ENCODE peak calls at places on chromosomes 16 and 17, in seven cellular contexts. One of them, this sample, is unnamed.
A peak's percentile ranks its signal among the peaks of the same experiment; 100 is the strongest.

GRCh38 chr16:74743668-74744299 is 30.8 kb downstream of the FA2H start:
- DNase-seq in tibial artery: no peak
- DNase-seq in cardiac fibroblast: peak; percentile 38
- DNase-seq in astrocyte of the spinal cord: peak; percentile 36
- DNase-seq in GM12864: no peak
- DNase-seq in AG04450: peak; percentile 20
- DNase-seq in CD8-positive, alpha-beta T cell: no peak
- DNase-seq in this sample: no peak

GRCh38 chr16:9154576-9155410 is 63.3 kb downstream of the HAPSTR1 start:
- DNase-seq in astrocyte of the spinal cord: no peak
- DNase-seq in tibial artery: no peak
- DNase-seq in cardiac fibroblast: no peak
- DNase-seq in CD8-positive, alpha-beta T cell: no peak
- DNase-seq in AG04450: no peak
- DNase-seq in GM12864: no peak
- DNase-seq in this sample: no peak

GRCh38 chr17:39607851-39608130 is at the start of gene NEUROD2:
- DNase-seq in tibial artery: no peak
- DNase-seq in astrocyte of the spinal cord: no peak
- DNase-seq in AG04450: no peak
- DNase-seq in CD8-positive, alpha-beta T cell: no peak
- DNase-seq in cardiac fibroblast: no peak
- DNase-seq in GM12864: no peak
- DNase-seq in this sample: no peak

GRCh38 chr16:52069866-52070265 is 477.1 kb downstream of the TOX3 start:
- DNase-seq in AG04450: no peak
- DNase-seq in GM12864: no peak
- DNase-seq in cardiac fibroblast: peak; percentile 11
- DNase-seq in astrocyte of the spinal cord: peak; percentile 11
- DNase-seq in CD8-positive, alpha-beta T cell: no peak
- DNase-seq in tibial artery: no peak
- DNase-seq in this sample: no peak

GRCh38 chr17:21286066-21286770 is 1.7 kb downstream of the MAP2K3 start:
- DNase-seq in cardiac fibroblast: peak; percentile 99
- DNase-seq in astrocyte of the spinal cord: peak; percentile 98
- DNase-seq in tibial artery: peak; percentile 98
- DNase-seq in GM12864: no peak
- DNase-seq in AG04450: peak; percentile 96
- DNase-seq in CD8-positive, alpha-beta T cell: no peak
- DNase-seq in this sample: peak; percentile 97

GRCh38 chr17:74798239-74798707 is 22.1 kb upstream of the NAT9 start:
- DNase-seq in tibial artery: no peak
- DNase-seq in GM12864: no peak
- DNase-seq in cardiac fibroblast: no peak
- DNase-seq in CD8-positive, alpha-beta T cell: no peak
- DNase-seq in astrocyte of the spinal cord: peak; percentile 14
- DNase-seq in AG04450: no peak
- DNase-seq in this sample: no peak

GRCh38 chr17:68955181-68955841 is at the start of gene ABCA8:
- DNase-seq in CD8-positive, alpha-beta T cell: no peak
- DNase-seq in tibial artery: no peak
- DNase-seq in GM12864: no peak
- DNase-seq in AG04450: peak; percentile 13
- DNase-seq in cardiac fibroblast: peak; percentile 84
- DNase-seq in astrocyte of the spinal cord: peak; percentile 80
- DNase-seq in this sample: no peak

GRCh38 chr16:30526137-30526822 is at the start of gene ZNF768:
- DNase-seq in GM12864: no peak
- DNase-seq in astrocyte of the spinal cord: peak; percentile 15
- DNase-seq in tibial artery: no peak
- DNase-seq in AG04450: no peak
- DNase-seq in cardiac fibroblast: peak; percentile 18
- DNase-seq in CD8-positive, alpha-beta T cell: peak; percentile 22
- DNase-seq in this sample: no peak

GRCh38 chr17:81890447-81891302 is 711 bp downstream of the ALYREF start:
- DNase-seq in astrocyte of the spinal cord: no peak
- DNase-seq in cardiac fibroblast: no peak
- DNase-seq in CD8-positive, alpha-beta T cell: no peak
- DNase-seq in tibial artery: peak; percentile 65
- DNase-seq in AG04450: no peak
- DNase-seq in GM12864: no peak
- DNase-seq in this sample: no peak

GRCh38 chr17:3961564-3962047 is 2.6 kb downstream of the ATP2A3 start:
- DNase-seq in cardiac fibroblast: no peak
- DNase-seq in AG04450: no peak
- DNase-seq in astrocyte of the spinal cord: no peak
- DNase-seq in tibial artery: no peak
- DNase-seq in CD8-positive, alpha-beta T cell: peak; percentile 25
- DNase-seq in GM12864: peak; percentile 70
- DNase-seq in this sample: no peak

GRCh38 chr17:3962217-3963069 is 1.8 kb downstream of the ATP2A3 start:
- DNase-seq in tibial artery: no peak
- DNase-seq in astrocyte of the spinal cord: no peak
- DNase-seq in GM12864: no peak
- DNase-seq in CD8-positive, alpha-beta T cell: no peak
- DNase-seq in AG04450: no peak
- DNase-seq in cardiac fibroblast: no peak
- DNase-seq in this sample: no peak

GRCh38 chr17:3965123-3965800 is 1.0 kb upstream of the ATP2A3 start:
- DNase-seq in tibial artery: peak; percentile 77
- DNase-seq in cardiac fibroblast: peak; percentile 41
- DNase-seq in CD8-positive, alpha-beta T cell: peak; percentile 62
- DNase-seq in GM12864: no peak
- DNase-seq in AG04450: no peak
- DNase-seq in astrocyte of the spinal cord: no peak
- DNase-seq in this sample: no peak

GRCh38 chr17:3964203-3965122 is at the start of gene ATP2A3:
- DNase-seq in cardiac fibroblast: no peak
- DNase-seq in CD8-positive, alpha-beta T cell: peak; percentile 58
- DNase-seq in tibial artery: no peak
- DNase-seq in GM12864: no peak
- DNase-seq in astrocyte of the spinal cord: no peak
- DNase-seq in AG04450: no peak
- DNase-seq in this sample: no peak

DNA sequence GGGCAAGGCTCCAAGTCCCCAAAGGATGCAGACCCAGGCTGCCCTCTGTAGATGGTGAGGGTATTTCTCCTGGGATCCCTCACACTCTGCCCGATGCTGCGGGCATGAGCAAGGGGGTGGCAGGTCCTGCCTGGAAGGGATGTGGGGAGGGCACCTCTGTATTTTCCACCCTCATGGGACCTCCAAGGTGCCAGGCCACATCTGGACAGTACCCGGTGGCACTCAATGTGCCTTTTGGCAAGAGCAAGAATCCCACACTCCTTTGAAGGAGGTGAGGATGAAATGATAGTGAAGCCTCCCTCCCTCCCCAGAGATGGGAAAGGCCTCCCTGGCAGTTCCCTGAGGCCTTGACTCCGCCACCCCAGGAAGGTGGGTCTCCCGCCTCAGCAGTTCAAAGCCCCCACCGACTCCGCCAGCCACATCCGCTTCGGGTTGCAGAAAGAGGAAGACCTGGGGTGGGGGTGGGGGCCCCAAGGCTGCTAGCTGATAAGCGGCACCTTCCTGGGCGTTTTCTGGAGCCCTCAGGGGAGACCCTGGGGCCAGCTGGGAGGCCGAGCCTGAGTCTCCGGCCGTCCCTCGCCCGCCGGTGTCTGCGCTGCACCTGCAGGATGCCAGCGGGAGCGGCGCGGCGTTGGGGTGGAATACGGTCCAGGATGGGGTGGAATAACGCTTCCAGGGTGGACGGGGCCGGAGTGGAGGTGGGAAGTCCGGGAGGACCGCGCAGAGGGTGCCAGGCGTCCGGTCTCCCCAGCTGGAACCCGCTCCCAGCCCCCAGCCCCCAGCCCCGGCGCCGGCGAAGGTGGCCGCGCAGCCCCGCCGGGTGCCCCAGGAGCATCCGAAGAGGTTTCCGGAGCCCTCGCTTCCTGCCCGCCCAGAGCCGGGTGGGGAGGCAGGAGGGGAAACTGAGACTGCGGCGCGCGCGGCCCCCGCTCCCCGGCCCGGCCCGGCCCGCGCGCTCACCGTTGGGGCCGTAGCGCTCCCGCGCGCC is 729 bp downstream of the ATP2A3 start:
- DNase-seq in CD8-positive, alpha-beta T cell: peak; percentile 76
- DNase-seq in GM12864: no peak
- DNase-seq in cardiac fibroblast: no peak
- DNase-seq in astrocyte of the spinal cord: no peak
- DNase-seq in AG04450: no peak
- DNase-seq in tibial artery: no peak
- DNase-seq in this sample: no peak
- H3K4me3 ChIP-seq in CD8-positive, alpha-beta T cell: peak overlapping the region; percentile 83
- H3K4me3 ChIP-seq in GM12864: peak overlapping the region; percentile 71
- H3K4me3 ChIP-seq in cardiac fibroblast: no peak overlapping the region
- H3K4me3 ChIP-seq in astrocyte of the spinal cord: no peak overlapping the region
- H3K4me3 ChIP-seq in AG04450: peak overlapping the region; percentile 49
- H3K4me3 ChIP-seq in tibial artery: peak overlapping the region; percentile 55
- H3K4me3 ChIP-seq in this sample: no peak overlapping the region

GRCh38 chr17:42709561-42709960 is 27.2 kb downstream of the CNTNAP1 start:
- DNase-seq in AG04450: no peak
- DNase-seq in astrocyte of the spinal cord: no peak
- DNase-seq in CD8-positive, alpha-beta T cell: no peak
- DNase-seq in tibial artery: no peak
- DNase-seq in GM12864: no peak
- DNase-seq in cardiac fibroblast: no peak
- DNase-seq in this sample: no peak
- TF ChIP-seq CTCF in AG04450: no peak
- TF ChIP-seq CTCF in astrocyte of the spinal cord: no peak
- TF ChIP-seq CTCF in CD8-positive, alpha-beta T cell: no peak
- TF ChIP-seq CTCF in tibial artery: no peak
- TF ChIP-seq CTCF in GM12864: no peak
- TF ChIP-seq CTCF in cardiac fibroblast: no peak
- TF ChIP-seq CTCF in this sample: no peak

DNA sequence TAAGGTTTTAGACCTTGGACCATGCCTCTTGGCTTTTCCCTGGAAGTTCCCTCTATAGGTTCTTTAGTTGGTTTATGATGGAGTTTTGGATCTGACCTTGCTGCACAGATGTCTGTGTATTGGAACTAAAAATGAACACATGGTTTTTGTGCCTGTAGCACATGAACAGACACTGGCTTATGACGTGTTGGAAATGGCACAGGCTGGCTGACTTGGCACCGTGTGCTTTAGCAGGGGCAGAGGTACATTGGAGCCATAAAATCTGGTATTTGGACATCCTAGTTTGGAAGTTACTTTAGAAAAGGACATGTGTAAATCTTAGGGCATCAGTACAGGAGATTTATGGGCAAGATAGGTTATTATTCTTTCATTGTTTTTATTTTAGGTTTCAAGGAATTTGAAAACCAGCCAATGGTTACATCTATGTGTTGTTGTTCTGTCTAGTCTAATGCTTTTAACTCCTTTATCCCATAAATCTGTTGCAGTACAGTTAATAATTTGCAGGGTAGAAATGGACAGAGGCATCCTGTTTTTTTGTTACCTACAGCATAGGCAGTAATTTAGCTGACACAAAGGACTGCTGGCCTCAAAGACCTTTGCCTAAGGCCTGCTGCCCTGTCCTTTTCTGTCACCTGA is 6.0 kb downstream of the SOCS7 start:
- DNase-seq in astrocyte of the spinal cord: no peak
- DNase-seq in AG04450: no peak
- DNase-seq in CD8-positive, alpha-beta T cell: no peak
- DNase-seq in GM12864: no peak
- DNase-seq in tibial artery: no peak
- DNase-seq in cardiac fibroblast: no peak
- DNase-seq in this sample: no peak
- H3K4me3 ChIP-seq in astrocyte of the spinal cord: no peak overlapping the region
- H3K4me3 ChIP-seq in AG04450: no peak overlapping the region
- H3K4me3 ChIP-seq in CD8-positive, alpha-beta T cell: no peak overlapping the region
- H3K4me3 ChIP-seq in GM12864: no peak overlapping the region
- H3K4me3 ChIP-seq in tibial artery: no peak overlapping the region
- H3K4me3 ChIP-seq in cardiac fibroblast: no peak overlapping the region
- H3K4me3 ChIP-seq in this sample: no peak overlapping the region

GRCh38 chr17:18949566-18949965 is 2.4 kb upstream of the SLC5A10 start:
- DNase-seq in CD8-positive, alpha-beta T cell: no peak
- DNase-seq in AG04450: no peak
- DNase-seq in cardiac fibroblast: no peak
- DNase-seq in astrocyte of the spinal cord: no peak
- DNase-seq in GM12864: no peak
- DNase-seq in tibial artery: no peak
- DNase-seq in this sample: no peak

GRCh38 chr17:18953231-18953728 is 1.3 kb downstream of the SLC5A10 start:
- DNase-seq in CD8-positive, alpha-beta T cell: no peak
- DNase-seq in GM12864: no peak
- DNase-seq in AG04450: no peak
- DNase-seq in cardiac fibroblast: no peak
- DNase-seq in tibial artery: no peak
- DNase-seq in astrocyte of the spinal cord: no peak
- DNase-seq in this sample: no peak

GRCh38 chr17:18954321-18954720 is 2.4 kb downstream of the SLC5A10 start:
- DNase-seq in AG04450: no peak
- DNase-seq in tibial artery: no peak
- DNase-seq in GM12864: no peak
- DNase-seq in CD8-positive, alpha-beta T cell: no peak
- DNase-seq in astrocyte of the spinal cord: no peak
- DNase-seq in cardiac fibroblast: no peak
- DNase-seq in this sample: no peak

GRCh38 chr17:18950944-18951905 is 740 bp upstream of the SLC5A10 start:
- DNase-seq in GM12864: no peak
- DNase-seq in AG04450: no peak
- DNase-seq in cardiac fibroblast: no peak
- DNase-seq in astrocyte of the spinal cord: no peak
- DNase-seq in tibial artery: no peak
- DNase-seq in CD8-positive, alpha-beta T cell: no peak
- DNase-seq in this sample: no peak

GRCh38 chr17:18951941-18952842 is at the start of gene SLC5A10:
- DNase-seq in CD8-positive, alpha-beta T cell: no peak
- DNase-seq in GM12864: no peak
- DNase-seq in astrocyte of the spinal cord: no peak
- DNase-seq in tibial artery: no peak
- DNase-seq in cardiac fibroblast: no peak
- DNase-seq in AG04450: no peak
- DNase-seq in this sample: no peak
- TF ChIP-seq CTCF in CD8-positive, alpha-beta T cell: no peak
- TF ChIP-seq CTCF in GM12864: no peak
- TF ChIP-seq CTCF in astrocyte of the spinal cord: peak; percentile 53
- TF ChIP-seq CTCF in tibial artery: no peak
- TF ChIP-seq CTCF in cardiac fibroblast: peak; percentile 28
- TF ChIP-seq CTCF in AG04450: peak; percentile 37
- TF ChIP-seq CTCF in this sample: peak; percentile 38

GRCh38 chr16:48426244-48427135 is 41.3 kb upstream of the SIAH1 start:
- DNase-seq in GM12864: no peak
- DNase-seq in tibial artery: no peak
- DNase-seq in cardiac fibroblast: peak; percentile 28
- DNase-seq in astrocyte of the spinal cord: peak; percentile 44
- DNase-seq in CD8-positive, alpha-beta T cell: no peak
- DNase-seq in AG04450: no peak
- DNase-seq in this sample: no peak

GRCh38 chr16:48420437-48420836 is 35.2 kb upstream of the SIAH1 start:
- DNase-seq in cardiac fibroblast: no peak
- DNase-seq in tibial artery: no peak
- DNase-seq in astrocyte of the spinal cord: no peak
- DNase-seq in AG04450: no peak
- DNase-seq in CD8-positive, alpha-beta T cell: no peak
- DNase-seq in GM12864: no peak
- DNase-seq in this sample: no peak

DNA sequence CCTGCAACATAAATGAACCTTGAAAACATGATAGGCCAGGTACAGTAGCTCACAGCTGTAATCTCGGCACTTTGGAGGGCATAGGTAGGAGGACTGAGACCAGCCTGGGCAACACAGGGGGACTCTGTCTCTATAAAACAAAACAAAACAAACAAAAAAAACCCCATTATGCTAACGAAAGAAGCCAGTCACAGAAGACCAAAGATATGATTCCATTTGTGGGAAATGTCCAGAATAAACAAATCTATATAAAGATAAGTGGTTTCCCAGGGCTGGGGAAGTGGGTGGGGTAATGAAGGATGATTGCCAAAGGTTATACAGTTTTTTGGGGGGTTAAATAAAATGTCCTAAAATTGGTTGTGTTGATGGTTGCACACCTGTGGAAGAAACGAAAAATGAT is 36.5 kb upstream of the SIAH1 start:
- DNase-seq in CD8-positive, alpha-beta T cell: no peak
- DNase-seq in tibial artery: no peak
- DNase-seq in AG04450: no peak
- DNase-seq in astrocyte of the spinal cord: no peak
- DNase-seq in GM12864: no peak
- DNase-seq in cardiac fibroblast: peak; percentile 18
- DNase-seq in this sample: no peak
- H3K4me3 ChIP-seq in CD8-positive, alpha-beta T cell: no peak overlapping the region
- H3K4me3 ChIP-seq in tibial artery: no peak overlapping the region
- H3K4me3 ChIP-seq in AG04450: no peak overlapping the region
- H3K4me3 ChIP-seq in astrocyte of the spinal cord: no peak overlapping the region
- H3K4me3 ChIP-seq in GM12864: no peak overlapping the region
- H3K4me3 ChIP-seq in cardiac fibroblast: no peak overlapping the region
- H3K4me3 ChIP-seq in this sample: no peak overlapping the region